ENCODE peak calls at places on chromosomes 3 and 15, in ten cellular contexts. One of them, this sample, is unnamed.

GRCh38 chr3:173021547-173022185 is 119.4 kb downstream of the SPATA16 start:
- DNase-seq in upper lobe of right lung: no peak
- DNase-seq in naive thymus-derived CD4-positive, alpha-beta T cell: no peak
- DNase-seq in neuronal stem cell: no peak
- DNase-seq in tibial artery: no peak
- DNase-seq in sigmoid colon: no peak
- DNase-seq in AG04450: no peak
- DNase-seq in A549: no peak
- DNase-seq in brain microvascular endothelial cell: no peak
- DNase-seq in thyroid gland: no peak
- DNase-seq in this sample: no peak

GRCh38 chr15:38436993-38437392 is 16.9 kb upstream of the FAM98B start:
- DNase-seq in naive thymus-derived CD4-positive, alpha-beta T cell: no peak
- DNase-seq in A549: no peak
- DNase-seq in sigmoid colon: no peak
- DNase-seq in brain microvascular endothelial cell: no peak
- DNase-seq in thyroid gland: no peak
- DNase-seq in tibial artery: no peak
- DNase-seq in AG04450: no peak
- DNase-seq in neuronal stem cell: no peak
- DNase-seq in upper lobe of right lung: no peak
- DNase-seq in this sample: no peak

GRCh38 chr3:8607285-8608040 is 37.1 kb downstream of the SSUH2 start:
- DNase-seq in thyroid gland: peak; percentile 37
- DNase-seq in sigmoid colon: no peak
- DNase-seq in A549: peak; percentile 25
- DNase-seq in neuronal stem cell: peak; percentile 46
- DNase-seq in upper lobe of right lung: no peak
- DNase-seq in brain microvascular endothelial cell: peak; percentile 80
- DNase-seq in AG04450: peak; percentile 37
- DNase-seq in naive thymus-derived CD4-positive, alpha-beta T cell: no peak
- DNase-seq in tibial artery: peak; percentile 80
- DNase-seq in this sample: no peak

GRCh38 chr15:67836134-67836455 is 3.8 kb downstream of the RNU6-1 start:
- DNase-seq in tibial artery: no peak
- DNase-seq in upper lobe of right lung: no peak
- DNase-seq in AG04450: no peak
- DNase-seq in neuronal stem cell: no peak
- DNase-seq in naive thymus-derived CD4-positive, alpha-beta T cell: no peak
- DNase-seq in brain microvascular endothelial cell: no peak
- DNase-seq in thyroid gland: no peak
- DNase-seq in A549: no peak
- DNase-seq in sigmoid colon: peak; percentile 63
- DNase-seq in this sample: no peak

GRCh38 chr3:42991369-42992315 is 12.5 kb downstream of the GASK1A start:
- DNase-seq in tibial artery: peak; percentile 56
- DNase-seq in thyroid gland: no peak
- DNase-seq in AG04450: no peak
- DNase-seq in upper lobe of right lung: no peak
- DNase-seq in sigmoid colon: no peak
- DNase-seq in neuronal stem cell: no peak
- DNase-seq in A549: no peak
- DNase-seq in naive thymus-derived CD4-positive, alpha-beta T cell: no peak
- DNase-seq in brain microvascular endothelial cell: no peak
- DNase-seq in this sample: peak; percentile 19

GRCh38 chr3:69433938-69434263 is 48.0 kb upstream of the FRMD4B start:
- DNase-seq in thyroid gland: no peak
- DNase-seq in naive thymus-derived CD4-positive, alpha-beta T cell: no peak
- DNase-seq in A549: no peak
- DNase-seq in upper lobe of right lung: no peak
- DNase-seq in tibial artery: no peak
- DNase-seq in sigmoid colon: no peak
- DNase-seq in AG04450: no peak
- DNase-seq in neuronal stem cell: peak; percentile 56
- DNase-seq in brain microvascular endothelial cell: no peak
- DNase-seq in this sample: no peak

GRCh38 chr15:46170326-46170725 is 535.5 kb downstream of the SQOR start:
- DNase-seq in AG04450: no peak
- DNase-seq in A549: no peak
- DNase-seq in naive thymus-derived CD4-positive, alpha-beta T cell: no peak
- DNase-seq in upper lobe of right lung: no peak
- DNase-seq in thyroid gland: no peak
- DNase-seq in tibial artery: no peak
- DNase-seq in brain microvascular endothelial cell: no peak
- DNase-seq in sigmoid colon: no peak
- DNase-seq in neuronal stem cell: no peak
- DNase-seq in this sample: no peak

GRCh38 chr3:126030455-126030854 is 53.5 kb downstream of the SLC41A3 start:
- DNase-seq in AG04450: no peak
- DNase-seq in naive thymus-derived CD4-positive, alpha-beta T cell: no peak
- DNase-seq in sigmoid colon: no peak
- DNase-seq in A549: no peak
- DNase-seq in brain microvascular endothelial cell: no peak
- DNase-seq in tibial artery: no peak
- DNase-seq in neuronal stem cell: no peak
- DNase-seq in thyroid gland: no peak
- DNase-seq in upper lobe of right lung: no peak
- DNase-seq in this sample: no peak

GRCh38 chr15:74958320-74958907 is 1.8 kb upstream of the RPP25 start:
- DNase-seq in A549: peak; percentile 85
- DNase-seq in tibial artery: peak; percentile 75
- DNase-seq in sigmoid colon: peak; percentile 78
- DNase-seq in naive thymus-derived CD4-positive, alpha-beta T cell: no peak
- DNase-seq in AG04450: no peak
- DNase-seq in brain microvascular endothelial cell: no peak
- DNase-seq in neuronal stem cell: no peak
- DNase-seq in thyroid gland: peak; percentile 71
- DNase-seq in upper lobe of right lung: peak; percentile 82
- DNase-seq in this sample: no peak

GRCh38 chr3:127673191-127674098 is 693 bp downstream of the ABTB1 start:
- DNase-seq in tibial artery: peak; percentile 47
- DNase-seq in sigmoid colon: peak; percentile 81
- DNase-seq in upper lobe of right lung: peak; percentile 84
- DNase-seq in AG04450: no peak
- DNase-seq in A549: peak; percentile 33
- DNase-seq in brain microvascular endothelial cell: peak; percentile 56
- DNase-seq in neuronal stem cell: no peak
- DNase-seq in naive thymus-derived CD4-positive, alpha-beta T cell: peak; percentile 55
- DNase-seq in thyroid gland: peak; percentile 49
- DNase-seq in this sample: no peak

GRCh38 chr3:160448845-160449659 is 534 bp downstream of the TRIM59 start:
- DNase-seq in A549: no peak
- DNase-seq in thyroid gland: no peak
- DNase-seq in brain microvascular endothelial cell: no peak
- DNase-seq in sigmoid colon: peak; percentile 68
- DNase-seq in upper lobe of right lung: no peak
- DNase-seq in neuronal stem cell: peak; percentile 14
- DNase-seq in tibial artery: no peak
- DNase-seq in AG04450: no peak
- DNase-seq in naive thymus-derived CD4-positive, alpha-beta T cell: peak; percentile 5
- DNase-seq in this sample: no peak

GRCh38 chr3:177281292-177281942 is 84.1 kb upstream of the TBL1XR1 start:
- DNase-seq in brain microvascular endothelial cell: no peak
- DNase-seq in neuronal stem cell: no peak
- DNase-seq in A549: no peak
- DNase-seq in thyroid gland: no peak
- DNase-seq in sigmoid colon: no peak
- DNase-seq in AG04450: no peak
- DNase-seq in naive thymus-derived CD4-positive, alpha-beta T cell: no peak
- DNase-seq in tibial artery: no peak
- DNase-seq in upper lobe of right lung: no peak
- DNase-seq in this sample: no peak

GRCh38 chr15:97129684-97130083 is 799.2 kb downstream of the NR2F2 start:
- DNase-seq in thyroid gland: no peak
- DNase-seq in A549: no peak
- DNase-seq in neuronal stem cell: no peak
- DNase-seq in sigmoid colon: no peak
- DNase-seq in tibial artery: no peak
- DNase-seq in brain microvascular endothelial cell: no peak
- DNase-seq in upper lobe of right lung: no peak
- DNase-seq in AG04450: no peak
- DNase-seq in naive thymus-derived CD4-positive, alpha-beta T cell: no peak
- DNase-seq in this sample: no peak

GRCh38 chr15:87345955-87346354 is 910.6 kb downstream of the NTRK3 start:
- DNase-seq in naive thymus-derived CD4-positive, alpha-beta T cell: no peak
- DNase-seq in upper lobe of right lung: no peak
- DNase-seq in sigmoid colon: no peak
- DNase-seq in brain microvascular endothelial cell: no peak
- DNase-seq in thyroid gland: no peak
- DNase-seq in tibial artery: no peak
- DNase-seq in AG04450: no peak
- DNase-seq in neuronal stem cell: no peak
- DNase-seq in A549: no peak
- DNase-seq in this sample: no peak

GRCh38 chr15:23022156-23022555 is 17.2 kb downstream of the TUBGCP5 start:
- DNase-seq in AG04450: no peak
- DNase-seq in neuronal stem cell: no peak
- DNase-seq in brain microvascular endothelial cell: no peak
- DNase-seq in A549: no peak
- DNase-seq in naive thymus-derived CD4-positive, alpha-beta T cell: no peak
- DNase-seq in tibial artery: no peak
- DNase-seq in thyroid gland: no peak
- DNase-seq in upper lobe of right lung: no peak
- DNase-seq in sigmoid colon: no peak
- DNase-seq in this sample: no peak

DNA sequence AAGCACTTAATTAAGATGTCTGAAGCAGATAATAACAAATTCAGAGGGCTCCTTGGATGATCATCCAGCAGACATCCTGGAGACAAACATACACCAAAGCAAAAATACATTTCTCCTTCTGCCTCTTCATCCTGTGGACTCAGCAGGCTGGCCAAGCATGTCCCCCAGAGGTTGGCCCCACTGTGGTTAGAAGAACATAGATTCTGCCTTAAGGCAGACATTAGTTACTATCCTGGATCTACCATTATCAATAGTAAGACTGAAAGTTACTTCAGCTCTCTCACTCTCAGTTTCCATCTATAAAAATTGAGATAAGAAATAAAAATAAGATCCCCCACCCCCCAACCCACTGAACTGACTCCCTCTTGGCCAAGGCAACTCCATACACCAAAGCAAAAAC is 28.6 kb upstream of the TGFBR2 start:
- DNase-seq in upper lobe of right lung: no peak
- DNase-seq in sigmoid colon: no peak
- DNase-seq in AG04450: no peak
- DNase-seq in thyroid gland: no peak
- DNase-seq in tibial artery: no peak
- DNase-seq in brain microvascular endothelial cell: no peak
- DNase-seq in neuronal stem cell: no peak
- DNase-seq in naive thymus-derived CD4-positive, alpha-beta T cell: no peak
- DNase-seq in A549: no peak
- DNase-seq in this sample: no peak
- H3K27ac ChIP-seq in upper lobe of right lung: no peak overlapping the region
- H3K27ac ChIP-seq in sigmoid colon: peak overlapping the region; percentile 11
- H3K27ac ChIP-seq in AG04450: peak overlapping the region; percentile 48
- H3K27ac ChIP-seq in thyroid gland: no peak overlapping the region
- H3K27ac ChIP-seq in tibial artery: no peak overlapping the region
- H3K27ac ChIP-seq in brain microvascular endothelial cell: peak overlapping the region; percentile 65
- H3K27ac ChIP-seq in neuronal stem cell: no peak overlapping the region
- H3K27ac ChIP-seq in naive thymus-derived CD4-positive, alpha-beta T cell: no peak overlapping the region
- H3K27ac ChIP-seq in A549: peak overlapping the region; percentile 63
- H3K27ac ChIP-seq in this sample: no peak overlapping the region

DNA sequence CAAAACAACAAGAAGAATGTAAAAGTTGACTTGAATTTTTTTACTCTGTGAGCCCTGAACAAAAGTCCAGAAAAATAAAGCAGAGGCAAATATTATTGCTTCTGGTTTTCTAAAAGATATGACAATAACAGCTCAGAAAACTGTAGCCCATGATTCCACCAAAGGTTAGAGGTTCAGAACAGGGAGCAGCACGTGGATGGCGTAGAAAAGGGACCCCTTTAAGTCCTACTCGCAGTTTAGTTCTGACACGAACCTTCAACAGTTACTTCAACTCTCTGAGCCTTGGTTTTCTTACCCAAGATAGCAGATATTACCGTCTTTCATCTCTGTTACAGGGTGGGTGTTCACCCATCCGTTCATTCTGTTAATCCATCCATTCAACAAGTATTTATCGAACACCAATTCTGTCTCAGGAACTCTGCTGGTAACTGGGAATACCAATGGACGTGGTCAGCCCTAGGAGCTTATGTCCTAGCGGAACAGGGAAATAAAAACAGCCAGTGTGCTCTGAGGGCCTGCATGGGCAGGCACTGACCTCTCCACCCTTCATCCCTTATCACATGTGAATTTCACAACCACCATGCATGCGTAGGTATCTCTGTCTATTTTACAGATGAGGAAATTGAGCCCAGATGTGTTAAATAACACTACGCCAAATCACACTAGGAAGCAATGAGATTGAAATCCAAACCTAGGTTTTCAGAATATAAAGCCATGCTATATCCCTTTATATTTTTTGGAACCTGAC is 274.2 kb upstream of the ICE2 start:
- DNase-seq in AG04450: no peak
- DNase-seq in A549: no peak
- DNase-seq in thyroid gland: no peak
- DNase-seq in upper lobe of right lung: no peak
- DNase-seq in tibial artery: no peak
- DNase-seq in neuronal stem cell: no peak
- DNase-seq in naive thymus-derived CD4-positive, alpha-beta T cell: no peak
- DNase-seq in sigmoid colon: no peak
- DNase-seq in brain microvascular endothelial cell: no peak
- DNase-seq in this sample: no peak
- H3K27ac ChIP-seq in AG04450: no peak overlapping the region
- H3K27ac ChIP-seq in A549: no peak overlapping the region
- H3K27ac ChIP-seq in thyroid gland: no peak overlapping the region
- H3K27ac ChIP-seq in upper lobe of right lung: no peak overlapping the region
- H3K27ac ChIP-seq in tibial artery: peak overlapping the region; percentile 50
- H3K27ac ChIP-seq in neuronal stem cell: no peak overlapping the region
- H3K27ac ChIP-seq in naive thymus-derived CD4-positive, alpha-beta T cell: no peak overlapping the region
- H3K27ac ChIP-seq in sigmoid colon: peak overlapping the region; percentile 62
- H3K27ac ChIP-seq in brain microvascular endothelial cell: peak overlapping the region; percentile 76
- H3K27ac ChIP-seq in this sample: peak overlapping the region; percentile 9

GRCh38 chr3:39184968-39185285 is 7.5 kb downstream of the XIRP1 start:
- DNase-seq in sigmoid colon: no peak
- DNase-seq in A549: no peak
- DNase-seq in upper lobe of right lung: no peak
- DNase-seq in tibial artery: no peak
- DNase-seq in brain microvascular endothelial cell: no peak
- DNase-seq in thyroid gland: no peak
- DNase-seq in AG04450: no peak
- DNase-seq in neuronal stem cell: no peak
- DNase-seq in naive thymus-derived CD4-positive, alpha-beta T cell: no peak
- DNase-seq in this sample: no peak
- H3K27ac ChIP-seq in sigmoid colon: no peak overlapping the region
- H3K27ac ChIP-seq in A549: no peak overlapping the region
- H3K27ac ChIP-seq in upper lobe of right lung: no peak overlapping the region
- H3K27ac ChIP-seq in tibial artery: no peak overlapping the region
- H3K27ac ChIP-seq in brain microvascular endothelial cell: no peak overlapping the region
- H3K27ac ChIP-seq in thyroid gland: no peak overlapping the region
- H3K27ac ChIP-seq in AG04450: no peak overlapping the region
- H3K27ac ChIP-seq in neuronal stem cell: no peak overlapping the region
- H3K27ac ChIP-seq in naive thymus-derived CD4-positive, alpha-beta T cell: no peak overlapping the region
- H3K27ac ChIP-seq in this sample: no peak overlapping the region

DNA sequence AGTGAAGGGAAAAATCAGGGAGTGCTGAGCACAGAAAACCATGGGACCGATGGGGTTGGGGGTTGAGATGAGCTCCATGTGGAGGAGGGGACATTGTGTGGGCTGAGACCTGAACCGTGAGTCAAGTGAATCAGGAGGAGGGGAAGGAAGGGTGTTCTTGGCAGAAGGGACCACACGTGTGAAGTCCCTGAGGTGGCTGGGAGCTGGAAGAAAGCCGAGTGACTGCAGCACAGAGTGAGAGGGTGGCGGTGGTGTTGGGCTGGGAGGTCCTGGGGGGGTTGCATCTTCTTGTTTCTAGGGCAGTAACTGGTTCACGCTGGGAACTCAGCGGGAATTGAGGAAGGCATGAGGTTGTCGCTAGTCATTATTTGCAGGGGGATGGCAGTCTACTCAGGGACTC is 254.4 kb downstream of the TLE3 start:
- DNase-seq in AG04450: no peak
- DNase-seq in thyroid gland: no peak
- DNase-seq in naive thymus-derived CD4-positive, alpha-beta T cell: no peak
- DNase-seq in upper lobe of right lung: no peak
- DNase-seq in tibial artery: no peak
- DNase-seq in A549: no peak
- DNase-seq in neuronal stem cell: no peak
- DNase-seq in sigmoid colon: peak; percentile 46
- DNase-seq in brain microvascular endothelial cell: no peak
- DNase-seq in this sample: no peak
- H3K27ac ChIP-seq in AG04450: no peak overlapping the region
- H3K27ac ChIP-seq in thyroid gland: no peak overlapping the region
- H3K27ac ChIP-seq in naive thymus-derived CD4-positive, alpha-beta T cell: no peak overlapping the region
- H3K27ac ChIP-seq in upper lobe of right lung: no peak overlapping the region
- H3K27ac ChIP-seq in tibial artery: no peak overlapping the region
- H3K27ac ChIP-seq in A549: no peak overlapping the region
- H3K27ac ChIP-seq in neuronal stem cell: no peak overlapping the region
- H3K27ac ChIP-seq in sigmoid colon: no peak overlapping the region
- H3K27ac ChIP-seq in brain microvascular endothelial cell: no peak overlapping the region
- H3K27ac ChIP-seq in this sample: no peak overlapping the region

This sample was measured in caudate nucleus.